ENCODE peak calls at places on chromosome 21, in seven cellular contexts. C is H9, H is trophoblast cell, N is mesendoderm, O is neuronal stem cell, T is IMR-90, Q is H1. X is an unnamed sample.

GRCh38 chr21:45445369-45445768 is 40.4 kb downstream of the COL18A1 start:
- DNase-seq in O (no peak), T (no peak), N (no peak), C (no peak), Q (no peak), H (no peak), X (peak; percentile 37)

GRCh38 chr21:45594721-45595489 is 48.6 kb upstream of the PCBP3 start:
- DNase-seq in Q (no peak), O (no peak), C (no peak), T (no peak), N (no peak), H (no peak), X (no peak)

GRCh38 chr21:29939859-29940245 is at the start of gene GRIK1:
- DNase-seq in T (no peak), O (peak; percentile 37), N (peak; percentile 23), Q (peak; percentile 70), H (no peak), C (peak; percentile 46), X (no peak)

GRCh38 chr21:18478513-18478912 is 74.9 kb upstream of the TMPRSS15 start:
- DNase-seq in T (no peak), H (no peak), C (no peak), O (no peak), Q (no peak), N (no peak), X (no peak)

GRCh38 chr21:17105972-17106371 is 406.9 kb upstream of the CXADR start:
- DNase-seq in H (no peak), C (no peak), O (no peak), N (no peak), T (no peak), Q (no peak), X (no peak)

GRCh38 chr21:31136891-31137290 is 98.6 kb upstream of the KRTAP19-8 start:
- DNase-seq in C (no peak), N (no peak), H (no peak), T (peak; percentile 74), Q (no peak), O (no peak), X (peak; percentile 17)

GRCh38 chr21:25564349-25564948 is 42.8 kb downstream of the MRPL39 start:
- DNase-seq in O (no peak), C (no peak), N (no peak), H (no peak), Q (no peak), T (no peak), X (no peak)

GRCh38 chr21:43646550-43647260 is 12.6 kb downstream of the HSF2BP start:
- DNase-seq in C (peak; percentile 92), O (peak; percentile 85), N (peak; percentile 94), T (peak; percentile 94), Q (peak; percentile 93), H (peak; percentile 98), X (peak; percentile 95)

GRCh38 chr21:26070822-26071425 is 99.6 kb downstream of the APP start:
- DNase-seq in O (no peak), H (peak; percentile 23), N (peak; percentile 76), Q (no peak), C (no peak), T (peak; percentile 45), X (peak; percentile 85)

GRCh38 chr21:34362136-34362444 is 1.7 kb upstream of the KCNE2 start:
- DNase-seq in O (no peak), T (no peak), N (no peak), C (no peak), Q (no peak), H (no peak), X (no peak)

GRCh38 chr21:46181436-46181835 is 2.8 kb downstream of the SPATC1L start:
- DNase-seq in O (no peak), C (peak; percentile 27), T (no peak), H (no peak), N (no peak), Q (no peak), X (no peak)

GRCh38 chr21:35512321-35512720 is 463.2 kb upstream of the RUNX1 start:
- DNase-seq in N (no peak), H (no peak), C (no peak), Q (no peak), O (no peak), T (peak; percentile 31), X (peak; percentile 57)

GRCh38 chr21:44653656-44654575 is 543 bp downstream of the KRTAP12-4 start:
- DNase-seq in C (no peak), T (no peak), H (no peak), O (no peak), Q (no peak), N (no peak), X (no peak)

GRCh38 chr21:45765375-45765774 is 121.8 kb downstream of the PCBP3 start:
- DNase-seq in Q (no peak), N (no peak), C (no peak), H (no peak), O (no peak), T (no peak), X (no peak)

GRCh38 chr21:41507521-41508414 is at the start of gene TMPRSS2:
- DNase-seq in C (peak; percentile 74), N (peak; percentile 61), O (peak; percentile 30), Q (peak; percentile 78), H (peak; percentile 28), T (no peak), X (no peak)

GRCh38 chr21:41508415-41509205 is 652 bp upstream of the TMPRSS2 start:
- DNase-seq in Q (peak; percentile 76), T (no peak), C (no peak), O (no peak), H (no peak), N (peak; percentile 17), X (no peak)

GRCh38 chr21:41509206-41509496 is 1.2 kb upstream of the TMPRSS2 start:
- DNase-seq in Q (no peak), O (no peak), T (no peak), H (no peak), N (no peak), C (no peak), X (no peak)

GRCh38 chr21:41510500-41510899 is 2.5 kb upstream of the TMPRSS2 start:
- DNase-seq in H (no peak), C (no peak), O (no peak), T (no peak), N (no peak), Q (no peak), X (no peak)

GRCh38 chr21:41509733-41510132 is 1.8 kb upstream of the TMPRSS2 start:
- DNase-seq in N (no peak), T (no peak), C (no peak), H (no peak), O (no peak), Q (no peak), X (no peak)
- H3K4ac ChIP-seq in N (no peak overlapping the region), T (no peak overlapping the region), C (no peak overlapping the region), H (no peak overlapping the region), O (peak overlapping the region; percentile 6), Q (no peak overlapping the region), X (no peak overlapping the region)

GRCh38 chr21:40029888-40030287 is 162.7 kb downstream of the PCP4 start:
- DNase-seq in N (no peak), Q (no peak), H (no peak), O (no peak), T (no peak), C (no peak), X (no peak)
- H2BK5ac ChIP-seq in N (no peak overlapping the region), Q (no peak overlapping the region), H (no peak overlapping the region), O (no peak overlapping the region), T (no peak overlapping the region), C (no peak overlapping the region), X (no peak overlapping the region)

GRCh38 chr21:32415451-32415850 is 2.9 kb downstream of the EVA1C start:
- DNase-seq in N (no peak), Q (no peak), T (no peak), O (no peak), H (no peak), C (no peak), X (no peak)
- H3K4ac ChIP-seq in N (no peak overlapping the region), Q (no peak overlapping the region), T (no peak overlapping the region), O (no peak overlapping the region), H (no peak overlapping the region), C (no peak overlapping the region), X (no peak overlapping the region)

GRCh38 chr21:42281196-42281680 is 34.0 kb downstream of the TFF3 start:
- DNase-seq in T (no peak), C (no peak), N (no peak), H (no peak), O (no peak), Q (no peak), X (no peak)

GRCh38 chr21:42282021-42282420 is 33.2 kb downstream of the TFF3 start:
- DNase-seq in O (no peak), H (no peak), N (no peak), Q (no peak), C (no peak), T (no peak), X (no peak)

GRCh38 chr21:42279341-42279871 is 35.8 kb downstream of the TFF3 start:
- DNase-seq in H (no peak), C (no peak), O (no peak), N (no peak), Q (no peak), T (no peak), X (no peak)

GRCh38 chr21:42279888-42280287 is 35.3 kb downstream of the TFF3 start:
- DNase-seq in C (no peak), N (no peak), T (no peak), O (no peak), Q (no peak), H (no peak), X (no peak)

GRCh38 chr21:42280356-42281195 is 34.6 kb downstream of the TFF3 start:
- DNase-seq in H (no peak), T (no peak), Q (no peak), O (no peak), N (no peak), C (no peak), X (no peak)
- H2BK5ac ChIP-seq in H (no peak overlapping the region), T (no peak overlapping the region), Q (no peak overlapping the region), O (peak overlapping the region; percentile 93), N (no peak overlapping the region), C (no peak overlapping the region), X (no peak overlapping the region)

DNA sequence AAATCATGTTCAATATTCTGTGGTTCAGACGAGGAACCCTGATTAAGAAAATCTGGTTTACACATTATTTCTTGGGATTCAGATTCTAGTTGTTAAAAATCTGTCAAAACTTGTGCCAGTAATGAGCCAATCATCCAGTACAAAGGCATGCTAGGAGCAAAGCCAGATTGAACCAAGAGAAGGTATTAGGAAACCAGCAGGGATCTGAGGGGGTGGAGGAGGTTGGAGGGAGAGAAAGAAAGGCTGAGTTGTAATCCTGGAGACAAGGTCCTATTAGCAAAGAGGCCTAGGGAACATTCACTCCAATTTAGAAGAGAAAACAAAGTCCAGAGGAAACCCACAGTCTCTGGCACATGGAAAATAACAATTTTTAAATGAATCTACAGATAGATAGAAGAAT is 352.9 kb downstream of the LTN1 start:
- DNase-seq in Q (no peak), C (no peak), N (no peak), T (no peak), H (no peak), O (no peak), X (no peak)
- H3K4ac ChIP-seq in Q (no peak overlapping the region), C (no peak overlapping the region), N (no peak overlapping the region), T (peak overlapping the region; percentile 8), H (no peak overlapping the region), O (no peak overlapping the region), X (no peak overlapping the region)